ENCODE peak calls at places on chromosomes 11 and 22, in four cellular contexts. Y is SK-N-SH, Z is PC-3, I is HCT116. P is an unnamed sample.

GRCh38 chr11:17413414-17414316 is 25.2 kb upstream of the KCNJ11 start:
- DNase-seq in Y (no peak), Z (no peak), I (no peak), P (no peak)

GRCh38 chr11:46731545-46731944 is 12.5 kb downstream of the F2 start:
- DNase-seq in Y (no peak), Z (no peak), I (no peak), P (no peak)

GRCh38 chr11:117064275-117064674 is 34.0 kb downstream of the SIK3 start:
- DNase-seq in Y (no peak), Z (peak; percentile 47), I (no peak), P (peak; percentile 74)

GRCh38 chr11:116686891-116687290 is 85.9 kb downstream of the BUD13 start:
- DNase-seq in Y (no peak), Z (no peak), I (no peak), P (no peak)

GRCh38 chr11:48004456-48004855 is 24.1 kb downstream of the PTPRJ start:
- DNase-seq in Y (no peak), Z (no peak), I (no peak), P (peak; percentile 38)

GRCh38 chr22:37051629-37052385 is at the start of gene KCTD17:
- DNase-seq in Y (peak; percentile 99), Z (peak; percentile 58), I (peak; percentile 24), P (peak; percentile 94)

GRCh38 chr11:27898166-27898565 is 197.9 kb upstream of the BDNF start:
- DNase-seq in Y (no peak), Z (peak; percentile 71), I (no peak), P (peak; percentile 14)

GRCh38 chr11:112159098-112159761 is 4.7 kb downstream of the IL18 start:
- DNase-seq in Y (no peak), Z (no peak), I (no peak), P (no peak)

GRCh38 chr22:49726022-49726681 is 101.5 kb downstream of the BRD1 start:
- DNase-seq in Y (no peak), Z (no peak), I (no peak), P (no peak)

GRCh38 chr11:111429066-111429506 is 50.0 kb upstream of the POU2AF1 start:
- DNase-seq in Y (peak; percentile 42), Z (peak; percentile 66), I (peak; percentile 39), P (peak; percentile 80)

GRCh38 chr11:46855863-46856262 is 9.8 kb upstream of the CKAP5 start:
- DNase-seq in Y (no peak), Z (no peak), I (no peak), P (no peak)

GRCh38 chr11:92455221-92455790 is 230.7 kb downstream of the FAT3 start:
- DNase-seq in Y (no peak), Z (no peak), I (no peak), P (no peak)

GRCh38 chr11:128711136-128711535 is 17.3 kb downstream of the FLI1 start:
- DNase-seq in Y (no peak), Z (peak; percentile 88), I (no peak), P (peak; percentile 85)

GRCh38 chr22:40463727-40464126 is 93.3 kb downstream of the SGSM3 start:
- DNase-seq in Y (no peak), Z (no peak), I (no peak), P (no peak)

GRCh38 chr11:120410622-120411380 is 74.6 kb downstream of the ARHGEF12 start:
- DNase-seq in Y (no peak), Z (no peak), I (no peak), P (no peak)

GRCh38 chr22:49826603-49827306 is 918 bp downstream of the BRD1 start:
- DNase-seq in Y (peak; percentile 66), Z (no peak), I (no peak), P (peak; percentile 78)

GRCh38 chr11:35165416-35166368 is 26.7 kb downstream of the CD44 start:
- DNase-seq in Y (no peak), Z (peak; percentile 71), I (no peak), P (peak; percentile 88)

GRCh38 chr22:17083811-17084540 is 824 bp upstream of the IL17RA start:
- DNase-seq in Y (no peak), Z (no peak), I (no peak), P (peak; percentile 56)

GRCh38 chr11:18013790-18014507 is 1.1 kb upstream of the SERGEF start:
- DNase-seq in Y (peak; percentile 23), Z (no peak), I (no peak), P (peak; percentile 39)

GRCh38 chr22:37846433-37846832 is 2.3 kb upstream of the ANKRD54 start:
- DNase-seq in Y (no peak), Z (no peak), I (no peak), P (no peak)

GRCh38 chr22:21982338-21982965 is at the start of gene TOP3B:
- DNase-seq in Y (peak; percentile 92), Z (peak; percentile 71), I (peak; percentile 43), P (peak; percentile 92)

GRCh38 chr22:26912985-26913384 is 255.6 kb downstream of the MIAT start:
- DNase-seq in Y (no peak), Z (no peak), I (no peak), P (no peak)

GRCh38 chr11:125968363-125968762 is 22.5 kb downstream of the VSIG10L2 start:
- DNase-seq in Y (no peak), Z (no peak), I (no peak), P (no peak)

GRCh38 chr22:22685586-22685985 is 41.2 kb downstream of the GGTLC2 start:
- DNase-seq in Y (no peak), Z (no peak), I (no peak), P (no peak)

GRCh38 chr11:134101292-134101691 is 32.4 kb downstream of the JAM3 start:
- DNase-seq in Y (no peak), Z (no peak), I (no peak), P (peak; percentile 63)

GRCh38 chr22:29885610-29886009 is 2.6 kb downstream of the MTMR3 start:
- DNase-seq in Y (no peak), Z (no peak), I (no peak), P (no peak)

GRCh38 chr11:41461057-41461681 is 1.7 kb upstream of the LRRC4C start:
- DNase-seq in Y (no peak), Z (peak; percentile 50), I (peak; percentile 1), P (peak; percentile 13)

GRCh38 chr11:74014880-74015279 is 6.0 kb upstream of the UCP3 start:
- DNase-seq in Y (no peak), Z (no peak), I (no peak), P (no peak)

GRCh38 chr11:28289444-28289843 is 181.3 kb downstream of the METTL15 start:
- DNase-seq in Y (no peak), Z (no peak), I (no peak), P (peak; percentile 13)

GRCh38 chr11:89452780-89453179 is 38.4 kb downstream of the NOX4 start:
- DNase-seq in Y (no peak), Z (no peak), I (no peak), P (no peak)

GRCh38 chr22:48693377-48694135 is 1134.1 kb downstream of the BRD1 start:
- DNase-seq in Y (no peak), Z (no peak), I (no peak), P (no peak)

GRCh38 chr11:102599642-102600261 is 25.4 kb downstream of the MMP20 start:
- DNase-seq in Y (no peak), Z (peak; percentile 96), I (peak; percentile 97), P (peak; percentile 95)

GRCh38 chr22:36197601-36198146 is 3.9 kb downstream of the APOL4 start:
- DNase-seq in Y (peak; percentile 50), Z (no peak), I (no peak), P (no peak)

GRCh38 chr11:65661599-65662246 is 993 bp downstream of the RELA start:
- DNase-seq in Y (no peak), Z (no peak), I (no peak), P (no peak)

GRCh38 chr11:65660038-65660437 is 2.7 kb downstream of the RELA start:
- DNase-seq in Y (no peak), Z (no peak), I (no peak), P (no peak)

GRCh38 chr11:65657426-65657825 is 5.3 kb downstream of the RELA start:
- DNase-seq in Y (no peak), Z (no peak), I (no peak), P (no peak)

GRCh38 chr11:65655570-65656332 is 7.0 kb downstream of the RELA start:
- DNase-seq in Y (no peak), Z (no peak), I (no peak), P (no peak)

GRCh38 chr11:65658174-65659021 is 4.3 kb downstream of the RELA start:
- DNase-seq in Y (no peak), Z (no peak), I (no peak), P (no peak)
- H3K4me1 ChIP-seq in Y (peaks cover 17% of the 10 kb centered on the region), Z (peaks cover 18% of the 10 kb centered on the region), I (peaks cover 20% of the 10 kb centered on the region), P (peaks cover 10% of the 10 kb centered on the region)

GRCh38 chr11:2779499-2779980 is 79.7 kb upstream of the KCNQ1OT1 start:
- DNase-seq in Y (peak; percentile 87), Z (no peak), I (no peak), P (no peak)

GRCh38 chr11:2777871-2778629 is 78.3 kb upstream of the KCNQ1OT1 start:
- DNase-seq in Y (peak; percentile 66), Z (no peak), I (no peak), P (no peak)

GRCh38 chr11:2777396-2777795 is 77.6 kb upstream of the KCNQ1OT1 start:
- DNase-seq in Y (no peak), Z (peak; percentile 60), I (no peak), P (peak; percentile 42)

GRCh38 chr11:2779981-2780849 is 80.4 kb upstream of the KCNQ1OT1 start:
- DNase-seq in Y (peak; percentile 71), Z (no peak), I (no peak), P (no peak)

GRCh38 chr11:2778630-2779498 is 79.1 kb upstream of the KCNQ1OT1 start:
- DNase-seq in Y (peak; percentile 93), Z (peak; percentile 33), I (no peak), P (peak; percentile 65)
- TF ChIP-seq EZH2phosphoT487 in Y (no peak), Z (no peak), I (no peak), P (no peak)

DNA sequence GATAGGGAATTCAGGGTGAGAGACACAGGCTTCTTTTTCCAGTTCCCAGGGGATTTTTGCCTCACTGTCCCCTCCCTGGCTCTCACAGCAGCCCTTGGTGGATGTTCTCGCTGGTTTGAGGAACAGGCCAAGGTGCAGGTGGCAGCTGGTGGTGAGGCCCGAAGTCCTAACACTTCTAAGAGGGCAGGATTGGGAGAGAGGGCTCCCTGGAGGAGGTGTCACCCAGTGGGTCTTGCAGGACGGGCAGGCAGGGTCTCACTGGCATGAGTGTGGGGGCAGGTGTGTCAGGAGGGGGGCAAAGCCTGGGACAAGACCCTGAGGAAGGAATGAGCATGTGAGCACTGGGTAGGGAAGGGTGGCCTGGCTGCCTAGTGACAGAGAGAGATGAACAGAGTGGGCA is 9.2 kb downstream of the ADORA2A start:
- DNase-seq in Y (peak; percentile 8), Z (no peak), I (no peak), P (no peak)
- H3K4me1 ChIP-seq in Y (peaks cover 92% of the 10 kb centered on the region), Z (peaks cover 3% of the 10 kb centered on the region), I (peaks cover 14% of the 10 kb centered on the region), P (peaks cover 42% of the 10 kb centered on the region)

DNA sequence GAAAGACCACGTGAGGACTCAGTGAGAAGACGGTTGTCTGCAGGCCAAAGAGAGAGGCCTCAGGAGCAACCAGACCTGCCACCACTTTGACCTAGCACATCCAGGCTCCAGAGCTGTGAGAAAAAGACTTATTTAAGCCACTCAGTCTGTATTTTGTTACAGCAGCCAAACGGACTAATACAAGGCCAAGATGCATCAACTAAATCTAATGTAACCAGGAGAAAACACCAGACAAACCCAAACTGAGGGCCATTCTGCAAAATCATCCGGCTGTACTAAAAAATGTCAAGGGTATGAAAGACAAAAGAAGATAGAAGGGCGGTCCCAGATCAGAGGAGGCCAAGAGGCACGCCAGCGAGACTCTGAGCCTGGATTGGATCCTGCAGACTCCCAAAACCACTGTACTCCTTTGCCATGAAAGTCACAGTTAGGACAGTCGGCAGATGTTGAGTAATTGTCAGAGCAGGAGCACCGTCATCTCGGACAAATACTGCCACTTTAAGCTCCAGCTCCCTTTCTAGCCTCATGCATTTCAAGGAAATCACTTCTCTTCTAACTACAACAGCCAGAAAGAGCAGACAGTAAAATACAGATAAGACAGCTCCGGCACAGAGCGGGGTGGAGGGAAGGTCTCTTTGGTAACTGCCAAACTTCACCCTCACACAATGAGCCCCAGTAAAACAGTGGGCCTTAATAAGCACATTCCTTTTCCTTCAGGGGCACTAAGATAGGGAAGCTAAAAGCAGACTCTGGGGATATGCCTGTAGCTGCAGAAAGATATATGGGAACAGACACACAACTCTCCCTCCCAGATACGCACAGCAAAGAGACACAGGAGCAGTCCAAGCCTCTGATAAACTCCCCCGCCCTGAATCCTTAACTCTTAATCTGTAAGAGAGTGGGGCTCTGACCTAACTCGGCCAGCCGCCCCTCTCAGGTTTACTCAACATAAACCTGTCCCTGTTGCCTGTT is 3.5 kb upstream of the ZP1 start:
- DNase-seq in Y (no peak), Z (no peak), I (no peak), P (no peak)
- TF ChIP-seq EZH2phosphoT487 in Y (no peak), Z (no peak), I (no peak), P (no peak)

P was measured in GM23248.